ENCODE peak calls at places on chromosomes 7 and 10, in four cellular contexts. E is MM.1S, P is heart right ventricle, Y is tibial nerve. T is an unnamed sample. For H3K4me1, the result is how much of the 10 kb centered on the place peaks cover.

GRCh38 chr10:96500519-96500918 is 13.2 kb downstream of the TLL2 start:
- DNase-seq in E (no peak), Y (no peak), P (no peak), T (no peak)

GRCh38 chr10:129756912-129757861 is 206.9 kb downstream of the EBF3 start:
- DNase-seq in Y (no peak), P (peak), E (no peak), T (no peak)

GRCh38 chr7:51446785-51447184 is 130.2 kb upstream of the COBL start:
- DNase-seq in E (no peak), Y (no peak), P (no peak), T (no peak)

GRCh38 chr10:70662362-70663220 is 9.7 kb upstream of the ADAMTS14 start:
- DNase-seq in E (no peak), Y (no peak), P (no peak), T (no peak)

GRCh38 chr7:14018751-14019150 is 29.3 kb upstream of the ETV1 start:
- DNase-seq in Y (no peak), P (no peak), E (no peak), T (no peak)

GRCh38 chr10:3140280-3140679 is 32.3 kb downstream of the PITRM1 start:
- DNase-seq in P (no peak), Y (no peak), E (no peak), T (no peak)

GRCh38 chr7:121214652-121215051 is 114.1 kb upstream of the WNT16 start:
- DNase-seq in P (no peak), E (no peak), Y (no peak), T (no peak)

GRCh38 chr10:22515009-22515408 is 169.7 kb downstream of the SPAG6 start:
- DNase-seq in Y (no peak), E (no peak), P (no peak), T (no peak)

GRCh38 chr10:10211409-10211808 is 806.3 kb upstream of the CELF2 start:
- DNase-seq in Y (no peak), P (no peak), E (no peak), T (no peak)

GRCh38 chr7:91352091-91352490 is 87.9 kb downstream of the FZD1 start:
- DNase-seq in P (no peak), E (no peak), Y (no peak), T (no peak)

GRCh38 chr10:70462349-70462984 is 16.1 kb upstream of the PALD1 start:
- DNase-seq in P (peak), E (no peak), Y (peak), T (no peak)

GRCh38 chr7:7104971-7105370 is 77.4 kb upstream of the C1GALT1 start:
- DNase-seq in P (no peak), E (no peak), Y (no peak), T (no peak)

GRCh38 chr7:99102809-99103690 is 40.9 kb downstream of the SMURF1 start:
- DNase-seq in E (no peak), P (no peak), Y (no peak), T (no peak)

GRCh38 chr10:93757136-93757535 is 600 bp upstream of the LGI1 start:
- DNase-seq in E (no peak), P (no peak), Y (no peak), T (no peak)

GRCh38 chr7:93011351-93012294 is 106.2 kb downstream of the SAMD9 start:
- DNase-seq in Y (no peak), P (no peak), E (no peak), T (no peak)

GRCh38 chr10:11225935-11226334 is 208.3 kb downstream of the CELF2 start:
- DNase-seq in P (peak), E (peak), Y (no peak), T (no peak)

GRCh38 chr7:30351274-30351673 is 66.9 kb downstream of the ZNRF2 start:
- DNase-seq in E (no peak), P (no peak), Y (no peak), T (no peak)

GRCh38 chr7:90661290-90662151 is 65.4 kb downstream of the CDK14 start:
- DNase-seq in P (peak), Y (no peak), E (no peak), T (no peak)

GRCh38 chr7:101066141-101066857 is 19.0 kb upstream of the TRIM56 start:
- DNase-seq in E (no peak), P (peak), Y (no peak), T (no peak)

GRCh38 chr7:82128546-82128945 is 315.0 kb downstream of the CACNA2D1 start:
- DNase-seq in Y (no peak), E (no peak), P (no peak), T (no peak)

GRCh38 chr10:75469018-75469616 is 37.7 kb downstream of the LRMDA start:
- DNase-seq in Y (peak), P (peak), E (no peak), T (no peak)

GRCh38 chr10:3820255-3820654 is 35.2 kb upstream of the KLF6 start:
- DNase-seq in P (no peak), E (no peak), Y (no peak), T (no peak)

GRCh38 chr7:41116817-41117216 is 586.1 kb downstream of the INHBA start:
- DNase-seq in Y (no peak), P (no peak), E (no peak), T (no peak)

GRCh38 chr7:140316165-140316661 is 82.1 kb downstream of the SLC37A3 start:
- DNase-seq in P (peak), Y (peak), E (no peak), T (no peak)

GRCh38 chr10:24952146-24952700 is at the start of gene PRTFDC1:
- DNase-seq in Y (peak), P (peak), E (no peak), T (no peak)

GRCh38 chr7:100437150-100438100 is 1.1 kb upstream of the PPP1R35 start:
- DNase-seq in E (no peak), Y (no peak), P (no peak), T (no peak)

GRCh38 chr10:128604025-128604424 is 477.8 kb upstream of the MKI67 start:
- DNase-seq in Y (no peak), E (no peak), P (no peak), T (no peak)

GRCh38 chr10:78540355-78541076 is 506.9 kb downstream of the RPS24 start:
- DNase-seq in P (no peak), E (no peak), Y (no peak), T (no peak)

GRCh38 chr10:71945819-71946474 is 18.2 kb upstream of the CHST3 start:
- DNase-seq in P (no peak), E (no peak), Y (no peak), T (peak)

GRCh38 chr10:30970760-30971460 is 60.8 kb downstream of the ZNF438 start:
- DNase-seq in E (no peak), Y (no peak), P (no peak), T (no peak)

GRCh38 chr7:80907612-80908011 is 11.2 kb downstream of the SEMA3C start:
- DNase-seq in E (no peak), Y (no peak), P (no peak), T (no peak)

GRCh38 chr7:67659066-67659465 is 662.4 kb downstream of the TYW1 start:
- DNase-seq in Y (no peak), P (no peak), E (no peak), T (no peak)

GRCh38 chr7:40572810-40573470 is 438.1 kb downstream of the SUGCT start:
- DNase-seq in Y (no peak), P (no peak), E (no peak), T (no peak)

GRCh38 chr7:129093867-129094456 is 39.1 kb upstream of the TNPO3 start:
- DNase-seq in P (no peak), Y (no peak), E (no peak), T (no peak)

GRCh38 chr7:4833691-4834600 is 27.9 kb downstream of the PAPOLB start:
- DNase-seq in Y (no peak), P (no peak), E (no peak), T (no peak)

GRCh38 chr7:103718482-103719415 is 270.7 kb downstream of the RELN start:
- DNase-seq in P (no peak), E (no peak), Y (no peak), T (no peak)

GRCh38 chr7:26655761-26656160 is 208.6 kb downstream of the SKAP2 start:
- DNase-seq in E (no peak), P (no peak), Y (no peak), T (no peak)

GRCh38 chr7:26650081-26650480 is 214.3 kb downstream of the SKAP2 start:
- DNase-seq in E (no peak), P (no peak), Y (no peak), T (no peak)

GRCh38 chr7:26656735-26657134 is 207.7 kb downstream of the SKAP2 start:
- DNase-seq in Y (no peak), P (no peak), E (no peak), T (no peak)

GRCh38 chr7:26653966-26654365 is 210.4 kb downstream of the SKAP2 start:
- DNase-seq in E (no peak), Y (no peak), P (no peak), T (no peak)

DNA sequence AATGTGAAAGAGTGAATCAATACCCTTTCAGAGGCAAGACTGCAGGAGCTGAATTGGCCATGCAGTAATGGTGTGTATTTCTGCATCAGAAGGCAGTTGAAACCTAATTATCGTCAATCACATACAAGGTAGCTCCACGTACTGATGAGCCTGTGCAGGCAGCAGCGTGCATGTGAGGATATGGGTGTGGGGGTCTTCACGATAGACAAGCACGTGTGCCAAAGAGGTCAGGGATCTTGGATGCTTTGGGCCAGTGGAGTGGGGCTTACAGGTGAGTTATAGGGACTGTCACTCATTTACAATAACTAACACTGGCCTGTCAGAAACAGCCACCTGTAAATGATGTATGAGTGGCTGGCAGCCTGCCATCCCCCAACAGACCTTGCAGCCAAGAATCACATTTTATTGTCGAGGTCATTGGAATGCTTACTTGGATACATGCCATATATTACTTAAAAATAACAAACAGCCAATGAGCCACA is 210.9 kb downstream of the SKAP2 start:
- DNase-seq in E (no peak), Y (no peak), P (peak), T (no peak)
- H3K4me1 ChIP-seq in E (under half), Y (under half), P (under half), T (under half)

GRCh38 chr7:18693401-18693800 is 197.9 kb downstream of the HDAC9 start:
- DNase-seq in P (peak), E (no peak), Y (no peak), T (no peak)
- TF ChIP-seq CTCF in P (peak), E (no peak), Y (peak), T (peak)

GRCh38 chr10:6195891-6196290 is 6.8 kb upstream of the PFKFB3 start:
- DNase-seq in E (no peak), Y (no peak), P (no peak), T (no peak)

GRCh38 chr10:6191569-6191968 is 11.2 kb upstream of the PFKFB3 start:
- DNase-seq in E (no peak), P (no peak), Y (no peak), T (no peak)

GRCh38 chr10:6197274-6197673 is 5.5 kb upstream of the PFKFB3 start:
- DNase-seq in Y (no peak), P (no peak), E (no peak), T (peak)

GRCh38 chr10:6194291-6194690 is 8.4 kb upstream of the PFKFB3 start:
- DNase-seq in P (no peak), Y (no peak), E (no peak), T (no peak)

GRCh38 chr10:6195376-6195775 is 7.4 kb upstream of the PFKFB3 start:
- DNase-seq in Y (no peak), P (no peak), E (no peak), T (no peak)
- H3K4me1 ChIP-seq in Y (under half), P (under half), E (under half), T (under half)

GRCh38 chr7:2812831-2813230 is 31.3 kb downstream of the GNA12 start:
- DNase-seq in P (no peak), Y (no peak), E (no peak), T (no peak)

GRCh38 chr7:2815523-2816240 is 28.4 kb downstream of the GNA12 start:
- DNase-seq in E (no peak), Y (no peak), P (no peak), T (no peak)

GRCh38 chr7:2814186-2814530 is 29.9 kb downstream of the GNA12 start:
- DNase-seq in Y (no peak), E (no peak), P (no peak), T (no peak)

GRCh38 chr7:2813350-2814185 is 30.5 kb downstream of the GNA12 start:
- DNase-seq in Y (no peak), E (no peak), P (no peak), T (no peak)

GRCh38 chr7:2814682-2815522 is 29.2 kb downstream of the GNA12 start:
- DNase-seq in E (no peak), Y (no peak), P (no peak), T (no peak)
- TF ChIP-seq CTCF in E (no peak), Y (no peak), P (no peak), T (no peak)

DNA sequence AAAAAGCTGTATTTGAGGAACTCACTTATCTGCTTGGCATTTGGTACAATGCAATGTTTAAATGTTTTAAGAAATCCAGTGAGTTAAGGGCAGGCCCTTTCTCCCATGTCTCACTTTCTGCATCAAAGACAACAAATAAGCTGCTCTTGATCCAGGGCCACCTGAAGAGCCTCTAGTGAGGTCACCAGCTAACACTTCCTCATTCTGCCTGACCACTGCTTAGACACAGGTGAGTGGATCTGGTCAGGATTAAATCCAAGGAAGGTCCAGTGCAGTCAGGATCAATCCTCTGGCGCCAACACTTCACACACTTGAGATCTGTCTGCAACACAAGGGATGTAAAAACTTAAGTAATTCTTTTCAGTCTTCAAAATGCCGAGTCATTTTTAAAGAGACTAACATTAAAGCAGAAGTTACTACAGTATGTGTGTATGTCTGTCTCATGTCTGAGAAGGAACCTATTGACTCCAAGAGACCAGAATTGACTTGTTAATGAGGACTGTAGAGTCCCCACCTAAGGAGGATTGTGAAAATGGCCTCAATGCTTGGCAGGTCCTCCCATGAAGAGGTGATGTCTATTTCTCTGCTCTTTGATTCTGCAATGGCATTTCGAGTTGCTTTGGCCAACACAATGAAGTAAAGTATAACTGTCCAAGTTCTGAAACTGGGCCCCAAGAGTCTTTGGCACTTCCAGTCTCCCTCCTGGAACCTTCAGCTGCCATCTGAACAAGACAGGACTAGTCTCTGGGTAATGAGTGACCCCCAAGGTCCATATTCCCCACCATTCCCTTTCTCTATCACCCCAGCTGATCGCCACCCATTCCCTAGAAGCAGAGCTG is 43.1 kb downstream of the CREB3L2 start:
- DNase-seq in Y (no peak), E (no peak), P (no peak), T (no peak)
- H3K4me1 ChIP-seq in Y (under half), E (under half), P (half or more), T (under half)